ENCODE peak calls at places on chromosomes 5 and 9, in six cellular contexts. One of them, this sample, is unnamed.
A peak's percentile ranks its signal among the peaks of the same experiment; 100 is the strongest.

GRCh38 chr9:35859310-35859994 is 10.7 kb downstream of the OR13J1 start:
- DNase-seq in ascending aorta: no peak
- DNase-seq in kidney: no peak
- DNase-seq in lower lobe of right lung: no peak
- DNase-seq in astrocyte of the cerebellum: no peak
- DNase-seq in body of pancreas: peak; percentile 25
- DNase-seq in this sample: no peak

GRCh38 chr5:128213340-128213739 is 129.8 kb downstream of the SLC12A2 start:
- DNase-seq in ascending aorta: no peak
- DNase-seq in kidney: no peak
- DNase-seq in lower lobe of right lung: no peak
- DNase-seq in astrocyte of the cerebellum: peak; percentile 80
- DNase-seq in body of pancreas: peak; percentile 68
- DNase-seq in this sample: no peak

GRCh38 chr5:14906628-14907027 is 35.0 kb upstream of the ANKH start:
- DNase-seq in ascending aorta: no peak
- DNase-seq in kidney: no peak
- DNase-seq in lower lobe of right lung: no peak
- DNase-seq in astrocyte of the cerebellum: no peak
- DNase-seq in body of pancreas: no peak
- DNase-seq in this sample: no peak

GRCh38 chr5:61732376-61732775 is 400.3 kb downstream of the ZSWIM6 start:
- DNase-seq in ascending aorta: no peak
- DNase-seq in kidney: no peak
- DNase-seq in lower lobe of right lung: no peak
- DNase-seq in astrocyte of the cerebellum: no peak
- DNase-seq in body of pancreas: no peak
- DNase-seq in this sample: no peak

GRCh38 chr9:128902351-128903078 is 18.3 kb upstream of the PHYHD1 start:
- DNase-seq in ascending aorta: peak; percentile 80
- DNase-seq in kidney: peak; percentile 89
- DNase-seq in lower lobe of right lung: peak; percentile 66
- DNase-seq in astrocyte of the cerebellum: no peak
- DNase-seq in body of pancreas: no peak
- DNase-seq in this sample: no peak

GRCh38 chr5:168822745-168823281 is 243.6 kb upstream of the PANK3 start:
- DNase-seq in ascending aorta: no peak
- DNase-seq in kidney: no peak
- DNase-seq in lower lobe of right lung: no peak
- DNase-seq in astrocyte of the cerebellum: no peak
- DNase-seq in body of pancreas: no peak
- DNase-seq in this sample: no peak

GRCh38 chr9:132027752-132028666 is 51.7 kb downstream of the MED27 start:
- DNase-seq in ascending aorta: no peak
- DNase-seq in kidney: no peak
- DNase-seq in lower lobe of right lung: no peak
- DNase-seq in astrocyte of the cerebellum: no peak
- DNase-seq in body of pancreas: no peak
- DNase-seq in this sample: no peak

GRCh38 chr5:136457390-136458094 is 92.2 kb upstream of the TRPC7 start:
- DNase-seq in ascending aorta: no peak
- DNase-seq in kidney: no peak
- DNase-seq in lower lobe of right lung: no peak
- DNase-seq in astrocyte of the cerebellum: no peak
- DNase-seq in body of pancreas: peak; percentile 80
- DNase-seq in this sample: no peak

GRCh38 chr5:159048298-159048697 is 51.4 kb downstream of the EBF1 start:
- DNase-seq in ascending aorta: no peak
- DNase-seq in kidney: no peak
- DNase-seq in lower lobe of right lung: no peak
- DNase-seq in astrocyte of the cerebellum: no peak
- DNase-seq in body of pancreas: no peak
- DNase-seq in this sample: no peak

GRCh38 chr9:127925959-127926949 is 4.3 kb downstream of the PIP5KL1 start:
- DNase-seq in ascending aorta: no peak
- DNase-seq in kidney: no peak
- DNase-seq in lower lobe of right lung: no peak
- DNase-seq in astrocyte of the cerebellum: no peak
- DNase-seq in body of pancreas: no peak
- DNase-seq in this sample: no peak

GRCh38 chr5:32138839-32139493 is 35.2 kb downstream of the GOLPH3 start:
- DNase-seq in ascending aorta: no peak
- DNase-seq in kidney: no peak
- DNase-seq in lower lobe of right lung: peak; percentile 69
- DNase-seq in astrocyte of the cerebellum: no peak
- DNase-seq in body of pancreas: no peak
- DNase-seq in this sample: no peak

GRCh38 chr9:108860354-108860753 is 1.7 kb upstream of the ACTL7A start:
- DNase-seq in ascending aorta: no peak
- DNase-seq in kidney: no peak
- DNase-seq in lower lobe of right lung: no peak
- DNase-seq in astrocyte of the cerebellum: no peak
- DNase-seq in body of pancreas: no peak
- DNase-seq in this sample: no peak

GRCh38 chr9:71506821-71507220 is 261.5 kb downstream of the CEMIP2 start:
- DNase-seq in ascending aorta: no peak
- DNase-seq in kidney: no peak
- DNase-seq in lower lobe of right lung: no peak
- DNase-seq in astrocyte of the cerebellum: no peak
- DNase-seq in body of pancreas: no peak
- DNase-seq in this sample: peak; percentile 72

GRCh38 chr9:104177003-104177611 is 83.0 kb downstream of the SMC2 start:
- DNase-seq in ascending aorta: no peak
- DNase-seq in kidney: no peak
- DNase-seq in lower lobe of right lung: no peak
- DNase-seq in astrocyte of the cerebellum: peak; percentile 5
- DNase-seq in body of pancreas: peak; percentile 32
- DNase-seq in this sample: peak; percentile 3

GRCh38 chr9:93659044-93659836 is 82.9 kb downstream of the PHF2 start:
- DNase-seq in ascending aorta: peak; percentile 55
- DNase-seq in kidney: peak; percentile 57
- DNase-seq in lower lobe of right lung: peak; percentile 24
- DNase-seq in astrocyte of the cerebellum: no peak
- DNase-seq in body of pancreas: no peak
- DNase-seq in this sample: no peak

GRCh38 chr5:154197801-154198461 is 7.4 kb downstream of the GALNT10 start:
- DNase-seq in ascending aorta: no peak
- DNase-seq in kidney: no peak
- DNase-seq in lower lobe of right lung: peak; percentile 63
- DNase-seq in astrocyte of the cerebellum: peak; percentile 86
- DNase-seq in body of pancreas: no peak
- DNase-seq in this sample: no peak

GRCh38 chr9:4550777-4551476 is 60.7 kb downstream of the SLC1A1 start:
- DNase-seq in ascending aorta: no peak
- DNase-seq in kidney: no peak
- DNase-seq in lower lobe of right lung: no peak
- DNase-seq in astrocyte of the cerebellum: no peak
- DNase-seq in body of pancreas: no peak
- DNase-seq in this sample: no peak

GRCh38 chr9:69411931-69412740 is 87.1 kb downstream of the ENTREP1 start:
- DNase-seq in ascending aorta: no peak
- DNase-seq in kidney: peak; percentile 69
- DNase-seq in lower lobe of right lung: no peak
- DNase-seq in astrocyte of the cerebellum: no peak
- DNase-seq in body of pancreas: no peak
- DNase-seq in this sample: no peak

GRCh38 chr9:69411246-69411645 is 86.2 kb downstream of the ENTREP1 start:
- DNase-seq in ascending aorta: no peak
- DNase-seq in kidney: no peak
- DNase-seq in lower lobe of right lung: no peak
- DNase-seq in astrocyte of the cerebellum: no peak
- DNase-seq in body of pancreas: no peak
- DNase-seq in this sample: no peak

DNA sequence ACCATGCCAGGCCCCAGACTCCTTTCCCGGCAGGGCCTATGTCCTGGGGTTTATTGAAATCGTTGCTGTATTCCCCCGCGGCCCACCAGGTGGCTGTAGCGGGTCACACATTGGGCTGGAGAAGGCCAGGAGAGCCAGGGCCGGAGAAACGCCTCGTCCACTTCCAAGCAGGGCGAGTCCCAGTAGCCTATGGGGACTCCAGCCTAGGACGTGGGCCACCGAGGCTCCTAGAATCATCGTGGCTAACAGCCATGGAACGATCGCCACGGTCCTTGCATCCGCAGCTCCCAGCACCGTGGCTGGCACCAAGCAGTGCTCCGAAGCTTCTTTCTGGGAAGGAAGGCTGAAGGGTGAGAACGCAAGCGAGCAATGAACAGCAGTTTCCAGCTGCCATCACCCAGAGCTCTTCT is 87.7 kb downstream of the ENTREP1 start:
- DNase-seq in ascending aorta: peak; percentile 79
- DNase-seq in kidney: peak; percentile 86
- DNase-seq in lower lobe of right lung: peak; percentile 66
- DNase-seq in astrocyte of the cerebellum: peak; percentile 34
- DNase-seq in body of pancreas: peak; percentile 66
- DNase-seq in this sample: no peak
- TF ChIP-seq CTCF in ascending aorta: peak; percentile 75
- TF ChIP-seq CTCF in kidney: peak; percentile 54
- TF ChIP-seq CTCF in lower lobe of right lung: peak; percentile 53
- TF ChIP-seq CTCF in astrocyte of the cerebellum: peak; percentile 80
- TF ChIP-seq CTCF in body of pancreas: peak; percentile 46
- TF ChIP-seq CTCF in this sample: peak; percentile 85

GRCh38 chr5:174421408-174421805 is 303.0 kb upstream of the MSX2 start:
- DNase-seq in ascending aorta: no peak
- DNase-seq in kidney: no peak
- DNase-seq in lower lobe of right lung: no peak
- DNase-seq in astrocyte of the cerebellum: no peak
- DNase-seq in body of pancreas: no peak
- DNase-seq in this sample: no peak

GRCh38 chr5:174420651-174421407 is 303.6 kb upstream of the MSX2 start:
- DNase-seq in ascending aorta: no peak
- DNase-seq in kidney: no peak
- DNase-seq in lower lobe of right lung: no peak
- DNase-seq in astrocyte of the cerebellum: no peak
- DNase-seq in body of pancreas: no peak
- DNase-seq in this sample: no peak

GRCh38 chr5:174423538-174423937 is 300.8 kb upstream of the MSX2 start:
- DNase-seq in ascending aorta: no peak
- DNase-seq in kidney: no peak
- DNase-seq in lower lobe of right lung: no peak
- DNase-seq in astrocyte of the cerebellum: no peak
- DNase-seq in body of pancreas: no peak
- DNase-seq in this sample: no peak

GRCh38 chr5:174418809-174419522 is 305.4 kb upstream of the MSX2 start:
- DNase-seq in ascending aorta: no peak
- DNase-seq in kidney: no peak
- DNase-seq in lower lobe of right lung: no peak
- DNase-seq in astrocyte of the cerebellum: no peak
- DNase-seq in body of pancreas: no peak
- DNase-seq in this sample: no peak

GRCh38 chr5:174419523-174420132 is 304.8 kb upstream of the MSX2 start:
- DNase-seq in ascending aorta: peak; percentile 92
- DNase-seq in kidney: peak; percentile 94
- DNase-seq in lower lobe of right lung: peak; percentile 89
- DNase-seq in astrocyte of the cerebellum: peak; percentile 95
- DNase-seq in body of pancreas: peak; percentile 89
- DNase-seq in this sample: peak; percentile 68
- H3K4me3 ChIP-seq in ascending aorta: peak overlapping the region; percentile 18
- H3K4me3 ChIP-seq in kidney: peak overlapping the region; percentile 26
- H3K4me3 ChIP-seq in lower lobe of right lung: peak overlapping the region; percentile 10
- H3K4me3 ChIP-seq in astrocyte of the cerebellum: peak overlapping the region; percentile 34
- H3K4me3 ChIP-seq in body of pancreas: no peak overlapping the region
- H3K4me3 ChIP-seq in this sample: peak overlapping the region; percentile 14

GRCh38 chr5:66009277-66009676 is 82.9 kb downstream of the ERBIN start:
- DNase-seq in ascending aorta: no peak
- DNase-seq in kidney: no peak
- DNase-seq in lower lobe of right lung: no peak
- DNase-seq in astrocyte of the cerebellum: no peak
- DNase-seq in body of pancreas: no peak
- DNase-seq in this sample: no peak
- TF ChIP-seq CTCF in ascending aorta: no peak
- TF ChIP-seq CTCF in kidney: no peak
- TF ChIP-seq CTCF in lower lobe of right lung: no peak
- TF ChIP-seq CTCF in astrocyte of the cerebellum: no peak
- TF ChIP-seq CTCF in body of pancreas: no peak
- TF ChIP-seq CTCF in this sample: no peak

DNA sequence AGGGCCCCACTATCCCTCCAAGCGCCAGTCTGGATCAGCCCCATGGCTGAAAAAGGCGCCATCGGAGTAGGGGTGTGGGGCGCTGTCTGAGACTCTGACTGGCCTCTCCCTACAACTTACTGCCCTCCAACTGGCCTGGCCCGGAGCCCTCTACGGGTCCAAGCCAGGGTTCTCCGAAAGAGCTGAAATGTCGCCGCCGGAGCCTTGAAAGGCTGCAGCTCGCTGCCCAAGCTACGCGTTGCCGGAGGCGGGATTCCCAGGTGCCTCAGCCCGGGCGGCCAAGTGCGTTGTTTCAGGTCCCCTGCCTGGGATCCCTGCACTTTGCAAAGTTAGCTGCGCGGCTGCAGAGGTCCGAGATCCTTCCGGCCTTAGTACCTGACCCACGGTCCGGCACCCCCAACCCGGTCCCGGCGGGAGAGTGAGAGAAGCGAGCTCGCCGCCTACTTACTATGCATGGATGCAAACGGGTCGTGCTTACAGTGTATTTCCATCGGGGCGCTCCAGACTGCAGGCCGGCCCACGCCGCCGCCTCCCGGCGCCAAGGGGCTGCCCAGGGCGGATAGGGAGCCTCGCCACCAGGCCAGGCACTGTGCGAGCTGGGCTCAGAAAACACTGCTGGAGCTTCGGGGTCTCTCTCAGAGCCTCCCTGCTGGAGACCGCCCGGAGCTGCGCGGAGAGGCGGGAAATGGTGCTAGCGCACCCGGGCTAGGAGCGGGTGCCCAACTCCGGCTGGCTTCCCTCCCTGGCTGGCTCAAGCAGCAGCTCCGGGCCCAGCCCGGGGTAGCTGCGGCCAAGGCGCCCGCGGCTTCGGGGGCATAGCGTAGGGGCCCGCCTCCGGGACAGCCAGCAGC is 7.8 kb downstream of the PAX5 start:
- DNase-seq in ascending aorta: no peak
- DNase-seq in kidney: peak; percentile 72
- DNase-seq in lower lobe of right lung: no peak
- DNase-seq in astrocyte of the cerebellum: no peak
- DNase-seq in body of pancreas: no peak
- DNase-seq in this sample: no peak
- H3K4me3 ChIP-seq in ascending aorta: peak overlapping the region; percentile 62
- H3K4me3 ChIP-seq in kidney: peak overlapping the region; percentile 51
- H3K4me3 ChIP-seq in lower lobe of right lung: peak overlapping the region; percentile 50
- H3K4me3 ChIP-seq in astrocyte of the cerebellum: no peak overlapping the region
- H3K4me3 ChIP-seq in body of pancreas: no peak overlapping the region
- H3K4me3 ChIP-seq in this sample: no peak overlapping the region